ENCODE peak calls at places on chromosomes 13 and 19, in eight cellular contexts. P is ELR; K is adrenal gland; X is psoas muscle; V is islet precursor cell; F is NCI-H1930; T is stimulated activated CD4-positive, alpha-beta T cell treated with anti-CD3 and anti-CD28 coated beads, Interleukin-1b, Interleukin-23, amount 100 ng/mL, for 1 hour; C is kidney epithelial cell. O is an unnamed sample.

GRCh38 chr19:41937976-41938375 is 9.7 kb upstream of the ERFL start:
- DNase-seq in P (no peak), K (no peak), X (no peak), V (no peak), F (no peak), T (no peak), C (no peak), O (no peak)

GRCh38 chr19:16850133-16850532 is 20.9 kb downstream of the SIN3B start:
- DNase-seq in P (peak; percentile 88), K (no peak), X (no peak), V (no peak), F (no peak), T (no peak), C (no peak), O (no peak)

GRCh38 chr19:30551271-30551670 is 179.1 kb downstream of the ZNF536 start:
- DNase-seq in P (no peak), K (no peak), X (no peak), V (peak; percentile 35), F (no peak), T (no peak), C (no peak), O (no peak)

GRCh38 chr19:43755256-43755801 is 567 bp upstream of the SMG9 start:
- DNase-seq in P (peak; percentile 70), K (peak; percentile 82), X (peak; percentile 92), V (peak; percentile 81), F (peak; percentile 81), T (no peak), C (no peak), O (peak; percentile 77)

GRCh38 chr13:72521965-72522661 is 205.3 kb downstream of the MZT1 start:
- DNase-seq in P (no peak), K (peak; percentile 31), X (no peak), V (no peak), F (no peak), T (no peak), C (no peak), O (no peak)

GRCh38 chr19:4704317-4704673 is 19.3 kb downstream of the DPP9 start:
- DNase-seq in P (no peak), K (no peak), X (peak; percentile 87), V (no peak), F (no peak), T (no peak), C (no peak), O (no peak)

GRCh38 chr19:45251452-45252354 is 632 bp downstream of the MARK4 start:
- DNase-seq in P (peak; percentile 30), K (peak; percentile 39), X (peak; percentile 59), V (no peak), F (no peak), T (no peak), C (no peak), O (no peak)

GRCh38 chr13:98214008-98214643 is 37.1 kb upstream of the RNF113B start:
- DNase-seq in P (peak; percentile 80), K (no peak), X (peak; percentile 50), V (no peak), F (no peak), T (no peak), C (no peak), O (no peak)

GRCh38 chr19:49840736-49841249 is 10.2 kb upstream of the PTOV1 start:
- DNase-seq in P (no peak), K (no peak), X (no peak), V (no peak), F (no peak), T (no peak), C (no peak), O (no peak)

GRCh38 chr19:9881720-9882119 is 46.6 kb downstream of the PIN1 start:
- DNase-seq in P (no peak), K (no peak), X (no peak), V (no peak), F (no peak), T (no peak), C (no peak), O (no peak)

GRCh38 chr13:53198017-53198416 is 169.4 kb downstream of the OLFM4 start:
- DNase-seq in P (no peak), K (no peak), X (no peak), V (no peak), F (no peak), T (no peak), C (no peak), O (no peak)

GRCh38 chr19:5147074-5147970 is 178.4 kb downstream of the KDM4B start:
- DNase-seq in P (no peak), K (no peak), X (no peak), V (no peak), F (no peak), T (no peak), C (no peak), O (no peak)

GRCh38 chr13:40505196-40505595 is 161.2 kb downstream of the FOXO1 start:
- DNase-seq in P (no peak), K (no peak), X (no peak), V (no peak), F (no peak), T (no peak), C (no peak), O (no peak)

GRCh38 chr13:65595881-65596280 is 1634.3 kb downstream of the PCDH9 start:
- DNase-seq in P (peak; percentile 15), K (no peak), X (no peak), V (no peak), F (no peak), T (no peak), C (no peak), O (no peak)

GRCh38 chr19:58335630-58336029 is 8.8 kb downstream of the ZSCAN22 start:
- DNase-seq in P (no peak), K (no peak), X (no peak), V (no peak), F (no peak), T (no peak), C (no peak), O (no peak)